ENCODE peak calls at places on chromosomes 4 and X, in four cellular contexts. One of them, this sample, is unnamed.
A peak's percentile ranks its signal among the peaks of the same experiment; 100 is the strongest.

GRCh38 chr4:38620527-38620926 is 43.5 kb upstream of the KLF3 start:
- DNase-seq in epithelial cell of prostate: no peak
- DNase-seq in pancreas: no peak
- DNase-seq in mesendoderm: no peak
- DNase-seq in this sample: no peak

GRCh38 chr4:56215901-56216300 is 171.4 kb downstream of the AASDH start:
- DNase-seq in mesendoderm: peak; percentile 41
- DNase-seq in pancreas: no peak
- DNase-seq in epithelial cell of prostate: peak; percentile 18
- DNase-seq in this sample: no peak

GRCh38 chrX:57177070-57177469 is 39.9 kb upstream of the SPIN2A start:
- DNase-seq in pancreas: no peak
- DNase-seq in mesendoderm: peak; percentile 86
- DNase-seq in epithelial cell of prostate: no peak
- DNase-seq in this sample: no peak

GRCh38 chr4:135186002-135186401 is 984.4 kb upstream of the PABPC4L start:
- DNase-seq in epithelial cell of prostate: no peak
- DNase-seq in mesendoderm: peak; percentile 85
- DNase-seq in pancreas: no peak
- DNase-seq in this sample: no peak

GRCh38 chr4:74362347-74362746 is 2.6 kb upstream of the EREG start:
- DNase-seq in mesendoderm: no peak
- DNase-seq in pancreas: no peak
- DNase-seq in epithelial cell of prostate: no peak
- DNase-seq in this sample: no peak

GRCh38 chr4:5746829-5747745 is 36.1 kb downstream of the EVC start:
- DNase-seq in mesendoderm: no peak
- DNase-seq in epithelial cell of prostate: no peak
- DNase-seq in pancreas: no peak
- DNase-seq in this sample: no peak

GRCh38 chr4:121562833-121563232 is 133.9 kb downstream of the ANXA5 start:
- DNase-seq in epithelial cell of prostate: no peak
- DNase-seq in pancreas: no peak
- DNase-seq in mesendoderm: no peak
- DNase-seq in this sample: no peak

GRCh38 chrX:39779952-39780783 is 317.6 kb downstream of the BCOR start:
- DNase-seq in mesendoderm: peak; percentile 66
- DNase-seq in pancreas: no peak
- DNase-seq in epithelial cell of prostate: no peak
- DNase-seq in this sample: no peak

GRCh38 chr4:21531048-21531447 is 417.5 kb downstream of the KCNIP4 start:
- DNase-seq in pancreas: no peak
- DNase-seq in mesendoderm: no peak
- DNase-seq in epithelial cell of prostate: no peak
- DNase-seq in this sample: no peak

GRCh38 chr4:183098080-183098722 is 856 bp upstream of the WWC2 start:
- DNase-seq in epithelial cell of prostate: no peak
- DNase-seq in mesendoderm: no peak
- DNase-seq in pancreas: peak; percentile 28
- DNase-seq in this sample: no peak

GRCh38 chrX:153321381-153322105 is at the start of gene PNMA6F:
- DNase-seq in mesendoderm: peak; percentile 23
- DNase-seq in epithelial cell of prostate: no peak
- DNase-seq in pancreas: no peak
- DNase-seq in this sample: no peak

GRCh38 chr4:66565796-66566195 is 895.5 kb upstream of the EPHA5 start:
- DNase-seq in pancreas: no peak
- DNase-seq in epithelial cell of prostate: no peak
- DNase-seq in mesendoderm: no peak
- DNase-seq in this sample: no peak

GRCh38 chrX:9164086-9164485 is 130.2 kb upstream of the FAM9B start:
- DNase-seq in pancreas: no peak
- DNase-seq in mesendoderm: no peak
- DNase-seq in epithelial cell of prostate: no peak
- DNase-seq in this sample: no peak

GRCh38 chrX:107672955-107673378 is 44.7 kb downstream of the PRPS1 start:
- DNase-seq in pancreas: peak; percentile 46
- DNase-seq in epithelial cell of prostate: no peak
- DNase-seq in mesendoderm: peak; percentile 73
- DNase-seq in this sample: peak; percentile 4

GRCh38 chr4:151259752-151260151 is 17.2 kb upstream of the PRSS48 start:
- DNase-seq in epithelial cell of prostate: no peak
- DNase-seq in mesendoderm: no peak
- DNase-seq in pancreas: no peak
- DNase-seq in this sample: no peak
- H3K27ac ChIP-seq in epithelial cell of prostate: no peak overlapping the region
- H3K27ac ChIP-seq in mesendoderm: no peak overlapping the region
- H3K27ac ChIP-seq in pancreas: no peak overlapping the region
- H3K27ac ChIP-seq in this sample: no peak overlapping the region

DNA sequence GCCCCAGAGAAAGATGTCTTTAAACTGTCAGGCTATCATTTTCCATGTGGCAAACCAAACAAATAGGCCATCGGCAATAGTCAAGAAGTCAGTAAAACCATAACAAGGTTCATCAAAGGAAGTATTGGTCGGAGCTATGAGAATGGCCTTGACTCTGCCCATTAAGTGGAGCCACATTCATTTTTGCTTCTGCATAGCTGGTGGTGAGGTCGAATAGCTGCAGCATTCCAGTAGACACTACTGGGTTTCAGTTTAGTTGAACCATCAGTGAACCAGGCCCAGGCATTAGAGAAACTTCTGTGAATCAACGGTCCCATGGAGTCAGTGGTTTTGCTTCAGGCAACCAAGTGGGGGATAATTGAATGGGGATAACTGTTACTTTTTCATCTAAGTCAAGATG is 92.0 kb upstream of the MED14 start:
- DNase-seq in pancreas: no peak
- DNase-seq in mesendoderm: no peak
- DNase-seq in epithelial cell of prostate: no peak
- DNase-seq in this sample: no peak
- H3K27ac ChIP-seq in pancreas: no peak overlapping the region
- H3K27ac ChIP-seq in mesendoderm: no peak overlapping the region
- H3K27ac ChIP-seq in epithelial cell of prostate: no peak overlapping the region
- H3K27ac ChIP-seq in this sample: no peak overlapping the region

DNA sequence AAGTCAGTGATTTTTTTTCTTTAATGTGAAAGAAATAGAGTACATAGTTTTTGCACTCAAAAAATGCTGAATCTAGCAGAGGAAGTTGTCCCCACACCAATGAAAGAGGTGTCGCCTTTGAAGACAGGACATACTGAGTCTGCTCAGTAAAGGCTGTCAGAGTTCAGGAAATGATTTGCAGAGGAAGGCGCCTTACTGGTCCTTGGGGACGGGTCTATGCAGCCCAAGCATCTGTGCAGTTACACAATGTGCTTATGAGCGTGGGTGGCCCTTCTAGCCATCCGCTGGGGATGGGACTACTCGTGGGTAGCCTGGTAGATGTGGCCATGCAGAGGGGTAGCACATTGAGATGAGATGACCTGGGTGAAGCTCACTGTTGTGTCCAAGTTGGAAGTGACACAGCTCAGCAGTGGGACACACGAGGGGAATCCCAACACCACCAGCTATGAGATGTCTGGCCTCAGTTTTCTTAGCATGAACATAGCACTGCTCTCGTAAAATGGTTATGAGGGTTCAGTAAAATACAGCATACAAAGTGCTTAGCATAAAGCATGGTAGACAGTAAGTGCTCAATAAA is 116.5 kb upstream of the RBPJ start:
- DNase-seq in mesendoderm: no peak
- DNase-seq in pancreas: no peak
- DNase-seq in epithelial cell of prostate: no peak
- DNase-seq in this sample: no peak
- H3K27ac ChIP-seq in mesendoderm: no peak overlapping the region
- H3K27ac ChIP-seq in pancreas: no peak overlapping the region
- H3K27ac ChIP-seq in epithelial cell of prostate: no peak overlapping the region
- H3K27ac ChIP-seq in this sample: no peak overlapping the region

GRCh38 chr4:1171306-1172227 is 816 bp downstream of the SPON2 start:
- DNase-seq in mesendoderm: peak; percentile 34
- DNase-seq in pancreas: no peak
- DNase-seq in epithelial cell of prostate: no peak
- DNase-seq in this sample: no peak

GRCh38 chr4:1170805-1171305 is 1.5 kb downstream of the SPON2 start:
- DNase-seq in mesendoderm: no peak
- DNase-seq in pancreas: no peak
- DNase-seq in epithelial cell of prostate: no peak
- DNase-seq in this sample: no peak

GRCh38 chr4:1169691-1170096 is 2.7 kb downstream of the SPON2 start:
- DNase-seq in mesendoderm: no peak
- DNase-seq in epithelial cell of prostate: no peak
- DNase-seq in pancreas: no peak
- DNase-seq in this sample: no peak

GRCh38 chr4:1169171-1169671 is 3.2 kb downstream of the SPON2 start:
- DNase-seq in mesendoderm: no peak
- DNase-seq in epithelial cell of prostate: no peak
- DNase-seq in pancreas: no peak
- DNase-seq in this sample: no peak

DNA sequence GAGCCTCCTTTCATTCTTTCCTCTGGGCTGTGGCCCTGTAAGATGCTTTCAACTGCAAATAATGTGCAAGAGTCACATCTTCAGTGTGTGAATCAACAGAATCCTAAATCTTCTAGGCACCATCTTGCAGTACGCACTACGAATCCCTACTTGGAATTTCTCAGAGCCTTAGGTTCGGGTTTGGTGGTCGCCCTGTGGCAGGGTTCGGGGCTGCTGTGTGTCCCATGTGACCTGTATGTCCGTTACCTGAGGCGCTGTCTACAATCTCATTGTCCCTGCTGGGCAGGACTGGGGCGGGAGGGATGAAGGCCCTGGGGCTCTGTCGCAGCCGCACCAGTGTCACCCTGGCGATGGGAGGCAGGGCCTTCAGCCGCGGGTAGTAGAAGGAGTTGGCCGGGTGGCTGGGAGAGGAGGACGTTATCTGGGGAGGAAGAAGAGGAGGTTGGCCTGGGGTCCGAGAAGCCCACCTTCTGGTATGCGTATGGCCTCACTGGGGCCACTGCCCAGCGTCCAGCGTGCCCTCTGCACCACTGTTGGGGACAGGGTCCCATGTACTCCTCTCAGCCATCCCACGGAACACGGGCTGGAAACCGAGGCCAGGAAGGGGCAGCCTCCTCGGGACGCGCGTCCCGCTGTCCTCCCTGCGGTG is 2.1 kb downstream of the SPON2 start:
- DNase-seq in epithelial cell of prostate: no peak
- DNase-seq in pancreas: no peak
- DNase-seq in mesendoderm: no peak
- DNase-seq in this sample: no peak
- H3K27ac ChIP-seq in epithelial cell of prostate: no peak overlapping the region
- H3K27ac ChIP-seq in pancreas: no peak overlapping the region
- H3K27ac ChIP-seq in mesendoderm: no peak overlapping the region
- H3K27ac ChIP-seq in this sample: no peak overlapping the region

GRCh38 chr4:185576314-185576713 is 41.0 kb upstream of the PDLIM3 start:
- DNase-seq in epithelial cell of prostate: no peak
- DNase-seq in mesendoderm: no peak
- DNase-seq in pancreas: no peak
- DNase-seq in this sample: no peak
- H3K27ac ChIP-seq in epithelial cell of prostate: no peak overlapping the region
- H3K27ac ChIP-seq in mesendoderm: no peak overlapping the region
- H3K27ac ChIP-seq in pancreas: no peak overlapping the region
- H3K27ac ChIP-seq in this sample: no peak overlapping the region

GRCh38 chr4:143343276-143343831 is 6.7 kb downstream of the GAB1 start:
- DNase-seq in epithelial cell of prostate: no peak
- DNase-seq in pancreas: no peak
- DNase-seq in mesendoderm: no peak
- DNase-seq in this sample: no peak
- H3K27ac ChIP-seq in epithelial cell of prostate: no peak overlapping the region
- H3K27ac ChIP-seq in pancreas: no peak overlapping the region
- H3K27ac ChIP-seq in mesendoderm: no peak overlapping the region
- H3K27ac ChIP-seq in this sample: peak overlapping the region; percentile 86